ENCODE peak calls at places on chromosome 21, in seven cellular contexts. U, B, A, T, X, L and Y are unnamed samples.
A peak's percentile ranks its signal among the peaks of the same experiment; 100 is the strongest.

GRCh38 chr21:26433386-26433785 is 139.7 kb downstream of the CYYR1 start:
- DNase-seq in A (no peak), T (no peak), L (no peak), U (no peak), B (no peak), X (no peak), Y (no peak)

GRCh38 chr21:45420623-45421041 is 15.7 kb downstream of the COL18A1 start:
- DNase-seq in X (peak; percentile 30), L (peak; percentile 69), U (no peak), B (no peak), A (no peak), T (no peak), Y (peak; percentile 55)

GRCh38 chr21:28705616-28706015 is 287.1 kb downstream of the LTN1 start:
- DNase-seq in X (no peak), T (no peak), B (no peak), L (no peak), A (no peak), U (no peak), Y (no peak)

GRCh38 chr21:15592271-15592860 is 137.4 kb upstream of the USP25 start:
- DNase-seq in B (no peak), U (no peak), X (no peak), A (no peak), L (peak; percentile 54), T (no peak), Y (peak; percentile 31)

GRCh38 chr21:41817877-41818855 is 51.3 kb upstream of the RIPK4 start:
- DNase-seq in A (no peak), L (no peak), T (no peak), X (no peak), U (no peak), B (no peak), Y (no peak)

GRCh38 chr21:19781881-19782652 is 1216.1 kb upstream of the NCAM2 start:
- DNase-seq in A (no peak), B (no peak), L (peak; percentile 9), X (no peak), U (no peak), T (no peak), Y (no peak)

GRCh38 chr21:46001821-46002681 is 20.5 kb downstream of the COL6A1 start:
- DNase-seq in U (peak; percentile 45), T (no peak), L (no peak), B (peak; percentile 20), A (no peak), X (peak; percentile 42), Y (peak; percentile 27)

GRCh38 chr21:25985990-25986389 is 184.6 kb downstream of the APP start:
- DNase-seq in A (no peak), T (no peak), X (no peak), L (no peak), B (no peak), U (no peak), Y (no peak)

GRCh38 chr21:43824250-43824882 is 35.0 kb downstream of the RRP1 start:
- DNase-seq in L (no peak), X (peak; percentile 39), T (no peak), U (no peak), B (no peak), A (no peak), Y (no peak)

GRCh38 chr21:36320421-36321324 is 676 bp downstream of the MORC3 start:
- DNase-seq in L (peak; percentile 93), B (peak; percentile 65), T (no peak), A (no peak), X (no peak), U (peak; percentile 70), Y (peak; percentile 80)

GRCh38 chr21:25561668-25562641 is 45.3 kb downstream of the MRPL39 start:
- DNase-seq in L (peak; percentile 56), U (peak; percentile 51), T (peak; percentile 80), B (peak; percentile 44), A (peak; percentile 77), X (peak; percentile 72), Y (peak; percentile 42)

GRCh38 chr21:36704958-36705678 is 6.2 kb downstream of the SIM2 start:
- DNase-seq in A (no peak), L (no peak), X (no peak), U (no peak), B (no peak), T (no peak), Y (no peak)

GRCh38 chr21:36852293-36852692 is 114.2 kb downstream of the HLCS start:
- DNase-seq in A (no peak), L (peak; percentile 29), B (no peak), T (no peak), U (no peak), X (no peak), Y (no peak)